ENCODE peak calls at places on chromosomes 6 and 20, in four cellular contexts. One of them, this sample, is unnamed.

GRCh38 chr6:117906905-117907599 is at the start of gene SLC35F1:
- DNase-seq in ascending aorta: no peak
- DNase-seq in fibroblast of lung: peak; percentile 22
- DNase-seq in AG04450: no peak
- DNase-seq in this sample: peak; percentile 56

GRCh38 chr6:137363805-137364138 is 130.4 kb downstream of the OLIG3 start:
- DNase-seq in ascending aorta: no peak
- DNase-seq in fibroblast of lung: no peak
- DNase-seq in AG04450: no peak
- DNase-seq in this sample: no peak

GRCh38 chr6:106510090-106510970 is 119.0 kb downstream of the RTN4IP1 start:
- DNase-seq in ascending aorta: no peak
- DNase-seq in AG04450: no peak
- DNase-seq in fibroblast of lung: peak; percentile 59
- DNase-seq in this sample: peak; percentile 58

GRCh38 chr6:52937908-52938307 is 28.4 kb upstream of the GSTA3 start:
- DNase-seq in ascending aorta: no peak
- DNase-seq in AG04450: no peak
- DNase-seq in fibroblast of lung: no peak
- DNase-seq in this sample: no peak

GRCh38 chr20:40668449-40669228 is 20.4 kb downstream of the MAFB start:
- DNase-seq in fibroblast of lung: no peak
- DNase-seq in ascending aorta: no peak
- DNase-seq in AG04450: no peak
- DNase-seq in this sample: no peak

GRCh38 chr6:1424306-1424927 is 35.0 kb downstream of the FOXF2 start:
- DNase-seq in ascending aorta: no peak
- DNase-seq in fibroblast of lung: peak; percentile 83
- DNase-seq in AG04450: no peak
- DNase-seq in this sample: peak; percentile 61

GRCh38 chr6:340991-341827 is 48.9 kb downstream of the DUSP22 start:
- DNase-seq in fibroblast of lung: no peak
- DNase-seq in AG04450: no peak
- DNase-seq in ascending aorta: no peak
- DNase-seq in this sample: no peak

GRCh38 chr6:35973670-35974222 is 50.7 kb downstream of the SLC26A8 start:
- DNase-seq in ascending aorta: no peak
- DNase-seq in AG04450: no peak
- DNase-seq in fibroblast of lung: no peak
- DNase-seq in this sample: no peak

GRCh38 chr6:136547336-136547735 is 2.9 kb downstream of the MAP7 start:
- DNase-seq in ascending aorta: no peak
- DNase-seq in fibroblast of lung: peak; percentile 55
- DNase-seq in AG04450: no peak
- DNase-seq in this sample: peak; percentile 59

GRCh38 chr6:159451051-159451450 is 242.0 kb downstream of the SOD2 start:
- DNase-seq in AG04450: peak; percentile 69
- DNase-seq in fibroblast of lung: peak; percentile 74
- DNase-seq in ascending aorta: no peak
- DNase-seq in this sample: no peak

GRCh38 chr20:62953839-62954703 is 1.6 kb downstream of the SLC17A9 start:
- DNase-seq in ascending aorta: peak; percentile 56
- DNase-seq in fibroblast of lung: peak; percentile 78
- DNase-seq in AG04450: peak; percentile 18
- DNase-seq in this sample: peak; percentile 51

GRCh38 chr20:48189177-48189576 is 403.9 kb upstream of the SULF2 start:
- DNase-seq in fibroblast of lung: peak; percentile 8
- DNase-seq in ascending aorta: no peak
- DNase-seq in AG04450: no peak
- DNase-seq in this sample: peak; percentile 14

GRCh38 chr20:59318201-59318790 is 17.9 kb downstream of the EDN3 start:
- DNase-seq in ascending aorta: no peak
- DNase-seq in fibroblast of lung: no peak
- DNase-seq in AG04450: no peak
- DNase-seq in this sample: no peak

GRCh38 chr6:145483191-145483996 is 251.9 kb downstream of the EPM2A start:
- DNase-seq in ascending aorta: no peak
- DNase-seq in AG04450: no peak
- DNase-seq in fibroblast of lung: no peak
- DNase-seq in this sample: no peak

GRCh38 chr20:53872081-53872541 is 198.3 kb downstream of the BCAS1 start:
- DNase-seq in ascending aorta: no peak
- DNase-seq in fibroblast of lung: peak; percentile 23
- DNase-seq in AG04450: no peak
- DNase-seq in this sample: peak; percentile 39

GRCh38 chr20:50528804-50529351 is 18.7 kb downstream of the PTPN1 start:
- DNase-seq in AG04450: no peak
- DNase-seq in fibroblast of lung: no peak
- DNase-seq in ascending aorta: no peak
- DNase-seq in this sample: no peak

DNA sequence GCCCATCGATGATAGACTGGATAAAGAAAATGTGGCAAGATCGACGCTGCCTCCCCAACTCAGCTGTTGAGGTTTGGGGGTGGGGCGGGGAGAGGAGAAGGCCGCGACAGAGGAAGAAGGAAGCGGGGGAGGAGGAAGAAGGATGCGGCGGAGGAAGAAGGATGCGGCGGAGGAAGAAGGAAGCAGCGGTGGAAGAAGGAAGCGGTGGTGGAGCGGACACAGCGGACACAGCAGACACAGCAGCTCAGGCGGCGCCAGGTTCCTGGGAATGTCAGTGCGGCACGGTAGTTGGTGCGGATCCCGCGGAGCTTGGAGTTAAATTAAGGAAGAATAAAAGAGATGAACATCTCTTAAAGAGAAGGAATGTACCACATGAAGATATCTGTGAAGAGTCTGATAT is 163.9 kb upstream of the NT5E start:
- DNase-seq in fibroblast of lung: no peak
- DNase-seq in ascending aorta: no peak
- DNase-seq in AG04450: no peak
- DNase-seq in this sample: no peak
- TF ChIP-seq CTCF in fibroblast of lung: no peak
- TF ChIP-seq CTCF in ascending aorta: no peak
- TF ChIP-seq CTCF in AG04450: no peak
- TF ChIP-seq CTCF in this sample: no peak

GRCh38 chr6:41781302-41781711 is 725 bp downstream of the PRICKLE4 start:
- DNase-seq in AG04450: no peak
- DNase-seq in fibroblast of lung: no peak
- DNase-seq in ascending aorta: no peak
- DNase-seq in this sample: no peak
- H3K27ac ChIP-seq in AG04450: no peak overlapping the region
- H3K27ac ChIP-seq in fibroblast of lung: no peak overlapping the region
- H3K27ac ChIP-seq in ascending aorta: peak overlapping the region; percentile 88
- H3K27ac ChIP-seq in this sample: no peak overlapping the region

DNA sequence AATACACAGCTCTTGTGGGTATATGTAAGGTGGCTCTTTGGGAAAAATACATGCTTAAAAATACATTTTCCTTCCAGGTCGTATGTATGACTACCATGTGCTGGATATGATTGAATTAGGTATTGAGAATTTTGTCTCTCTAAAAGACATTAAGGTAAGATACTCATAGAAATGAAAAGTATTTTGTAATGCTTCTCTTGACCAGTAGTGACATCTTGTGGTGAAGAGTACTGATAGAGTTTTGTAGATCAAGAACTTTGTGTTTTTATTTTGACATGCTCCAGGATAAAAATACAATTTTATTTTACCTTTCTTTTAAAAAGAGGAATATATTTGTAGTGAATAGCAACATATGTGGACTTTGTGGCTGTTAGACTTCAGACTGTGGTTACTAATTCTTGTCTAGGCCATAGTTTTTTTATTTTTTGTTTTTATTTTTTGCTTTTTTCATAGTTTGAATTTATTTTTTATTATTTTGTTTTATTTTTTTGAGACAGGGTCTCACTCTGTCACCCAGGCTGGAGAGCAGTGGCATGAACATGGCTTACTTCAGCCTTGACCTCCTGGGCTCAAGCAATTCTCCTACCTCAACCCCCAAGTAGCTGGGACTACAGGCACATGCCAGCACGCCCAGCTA is 17.9 kb downstream of the RPF2 start:
- DNase-seq in AG04450: no peak
- DNase-seq in fibroblast of lung: peak; percentile 58
- DNase-seq in ascending aorta: no peak
- DNase-seq in this sample: peak; percentile 19
- TF ChIP-seq CTCF in AG04450: peak; percentile 50
- TF ChIP-seq CTCF in fibroblast of lung: no peak
- TF ChIP-seq CTCF in ascending aorta: no peak
- TF ChIP-seq CTCF in this sample: peak; percentile 45

GRCh38 chr6:90362273-90362672 is 65.6 kb upstream of the BACH2 start:
- DNase-seq in fibroblast of lung: peak; percentile 86
- DNase-seq in ascending aorta: no peak
- DNase-seq in AG04450: peak; percentile 30
- DNase-seq in this sample: no peak
- H3K27ac ChIP-seq in fibroblast of lung: no peak overlapping the region
- H3K27ac ChIP-seq in ascending aorta: no peak overlapping the region
- H3K27ac ChIP-seq in AG04450: no peak overlapping the region
- H3K27ac ChIP-seq in this sample: no peak overlapping the region

This sample was measured in A673.